ENCODE peak calls at places on chromosomes 16 and 17, in five cellular contexts. U is mesendoderm, P is sigmoid colon, S is myocyte, R is NCI-H1694. C is an unnamed sample.

GRCh38 chr16:31148281-31148728 is 1.6 kb downstream of the PRSS36 start:
- DNase-seq in U (no peak), P (no peak), S (no peak), R (no peak), C (no peak)

GRCh38 chr17:36720131-36720530 is 118.7 kb downstream of the MRM1 start:
- DNase-seq in U (no peak), P (no peak), S (no peak), R (no peak), C (no peak)

GRCh38 chr16:71722801-71723536 is 1.5 kb downstream of the PHLPP2 start:
- DNase-seq in U (peak; percentile 95), P (peak; percentile 86), S (peak; percentile 80), R (no peak), C (peak; percentile 60)

GRCh38 chr16:48451323-48451722 is 66.1 kb upstream of the SIAH1 start:
- DNase-seq in U (no peak), P (no peak), S (no peak), R (no peak), C (no peak)

GRCh38 chr17:36464765-36465088 is 21.8 kb upstream of the ZNHIT3 start:
- DNase-seq in U (no peak), P (no peak), S (no peak), R (no peak), C (no peak)

GRCh38 chr17:51683291-51683690 is 422.9 kb downstream of the UTP18 start:
- DNase-seq in U (no peak), P (no peak), S (no peak), R (no peak), C (no peak)

GRCh38 chr17:882827-883585 is 96.6 kb downstream of the NXN start:
- DNase-seq in U (peak; percentile 88), P (peak; percentile 93), S (peak; percentile 52), R (no peak), C (peak; percentile 24)

GRCh38 chr17:80319262-80319998 is 58.8 kb downstream of the RNF213 start:
- DNase-seq in U (no peak), P (no peak), S (peak; percentile 12), R (no peak), C (no peak)

GRCh38 chr16:25065899-25066298 is 45.6 kb upstream of the LCMT1 start:
- DNase-seq in U (peak; percentile 59), P (no peak), S (no peak), R (no peak), C (no peak)

GRCh38 chr17:73347355-73347754 is 35.6 kb upstream of the CDC42EP4 start:
- DNase-seq in U (no peak), P (no peak), S (no peak), R (no peak), C (no peak)

GRCh38 chr17:28645576-28645939 is 600 bp upstream of the BLTP2 start:
- DNase-seq in U (no peak), P (peak; percentile 63), S (no peak), R (no peak), C (no peak)

GRCh38 chr16:81610936-81611335 is 166.3 kb downstream of the CMIP start:
- DNase-seq in U (no peak), P (no peak), S (no peak), R (no peak), C (no peak)

GRCh38 chr17:77660524-77660923 is 298.0 kb upstream of the TNRC6C start:
- DNase-seq in U (no peak), P (no peak), S (no peak), R (no peak), C (no peak)

GRCh38 chr17:81925860-81926450 is 1.6 kb downstream of the MAFG start:
- DNase-seq in U (no peak), P (no peak), S (no peak), R (no peak), C (no peak)

GRCh38 chr16:1452530-1452929 is 8.2 kb upstream of the CCDC154 start:
- DNase-seq in U (no peak), P (no peak), S (no peak), R (no peak), C (no peak)

GRCh38 chr17:47993964-47994363 is 23.1 kb downstream of the CDK5RAP3 start:
- DNase-seq in U (no peak), P (no peak), S (no peak), R (no peak), C (peak; percentile 13)

GRCh38 chr16:50153648-50154368 is 702 bp downstream of the TENT4B start:
- DNase-seq in U (peak; percentile 50), P (peak; percentile 68), S (no peak), R (no peak), C (no peak)

GRCh38 chr17:4806770-4807533 is at the start of gene PLD2:
- DNase-seq in U (peak; percentile 88), P (peak; percentile 91), S (peak; percentile 84), R (peak; percentile 76), C (peak; percentile 76)

GRCh38 chr17:29256116-29256515 is 9.5 kb downstream of the CRYBA1 start:
- DNase-seq in U (no peak), P (no peak), S (no peak), R (no peak), C (no peak)

GRCh38 chr16:2337431-2338296 is 2.9 kb downstream of the ABCA3 start:
- DNase-seq in U (no peak), P (no peak), S (no peak), R (no peak), C (peak; percentile 12)

GRCh38 chr16:89131783-89132182 is 38.1 kb downstream of the ACSF3 start:
- DNase-seq in U (no peak), P (no peak), S (no peak), R (no peak), C (no peak)

GRCh38 chr16:29231231-29231630 is 175.3 kb downstream of the NPIPB11 start:
- DNase-seq in U (no peak), P (peak; percentile 67), S (peak; percentile 13), R (no peak), C (no peak)

GRCh38 chr17:74474043-74474792 is 7.8 kb downstream of the CD300A start:
- DNase-seq in U (no peak), P (no peak), S (no peak), R (no peak), C (peak; percentile 15)

GRCh38 chr17:75430159-75430748 is 24.8 kb upstream of the GRB2 start:
- DNase-seq in U (peak; percentile 96), P (no peak), S (peak; percentile 99), R (no peak), C (no peak)

GRCh38 chr17:3026125-3026855 is 37.1 kb downstream of the OR1D5 start:
- DNase-seq in U (no peak), P (no peak), S (no peak), R (no peak), C (no peak)

GRCh38 chr17:76132574-76133338 is 8.3 kb downstream of the FOXJ1 start:
- DNase-seq in U (peak; percentile 71), P (peak; percentile 60), S (no peak), R (no peak), C (peak; percentile 33)

GRCh38 chr16:69273009-69273408 is 38.1 kb upstream of the VPS4A start:
- DNase-seq in U (no peak), P (no peak), S (no peak), R (no peak), C (no peak)

GRCh38 chr16:86338403-86339115 is 171.8 kb upstream of the FOXF1 start:
- DNase-seq in U (no peak), P (peak; percentile 50), S (no peak), R (no peak), C (no peak)

C was measured in NCI-H2171 treated with DMSO at 0.1 percent for 48 hours.